ENCODE peak calls at places on chromosomes 11 and 22, in nine cellular contexts. P, J, H, I, O, C, K, E and M are unnamed samples.

GRCh38 chr11:77406396-77406795 is 67.5 kb downstream of the PAK1 start:
- DNase-seq in O (no peak), H (no peak), C (peak; percentile 86), I (no peak), K (no peak), P (peak; percentile 33), E (no peak), J (no peak), M (no peak)

GRCh38 chr22:47837703-47838102 is 1075.3 kb downstream of the TBC1D22A start:
- DNase-seq in O (peak; percentile 41), I (peak; percentile 13), P (no peak), H (peak; percentile 38), K (peak; percentile 54), C (peak; percentile 13), J (peak; percentile 12), E (no peak), M (no peak)

GRCh38 chr22:47015589-47016178 is 253.2 kb downstream of the TBC1D22A start:
- DNase-seq in H (no peak), J (no peak), K (no peak), O (no peak), E (no peak), I (no peak), P (no peak), C (no peak), M (peak; percentile 35)

GRCh38 chr11:1367721-1368120 is 22.0 kb upstream of the BRSK2 start:
- DNase-seq in O (no peak), P (no peak), E (no peak), C (no peak), J (no peak), I (no peak), K (no peak), H (no peak), M (no peak)

GRCh38 chr11:43937434-43938411 is 4.7 kb upstream of the C11orf96 start:
- DNase-seq in J (peak; percentile 70), P (no peak), H (no peak), E (no peak), K (peak; percentile 80), C (no peak), I (no peak), O (peak; percentile 72), M (no peak)

GRCh38 chr11:127451852-127452251 is 451.3 kb upstream of the KIRREL3 start:
- DNase-seq in O (no peak), K (no peak), C (no peak), I (no peak), J (no peak), E (peak; percentile 68), P (no peak), H (no peak), M (no peak)

GRCh38 chr11:34915136-34916013 is 804 bp downstream of the APIP start:
- DNase-seq in O (peak; percentile 64), E (no peak), J (peak; percentile 51), H (peak; percentile 65), I (no peak), P (peak; percentile 40), C (peak; percentile 62), K (no peak), M (no peak)

GRCh38 chr11:134667505-134667904 is 255.5 kb upstream of the B3GAT1 start:
- DNase-seq in E (no peak), J (no peak), P (no peak), C (no peak), I (no peak), K (no peak), H (no peak), O (no peak), M (no peak)

GRCh38 chr11:102575016-102575415 is 44.5 kb upstream of the MMP7 start:
- DNase-seq in J (no peak), C (no peak), I (no peak), E (no peak), H (no peak), K (no peak), P (no peak), O (no peak), M (no peak)

GRCh38 chr11:130102457-130103249 is 33.0 kb downstream of the APLP2 start:
- DNase-seq in H (no peak), E (no peak), C (no peak), O (no peak), J (peak; percentile 11), P (no peak), K (no peak), I (no peak), M (no peak)

GRCh38 chr11:115290479-115291390 is 213.5 kb downstream of the CADM1 start:
- DNase-seq in E (no peak), K (no peak), H (no peak), C (no peak), O (no peak), I (no peak), P (peak; percentile 79), J (no peak), M (no peak)

GRCh38 chr11:38274031-38274430 is 1676.0 kb upstream of the RAG2 start:
- DNase-seq in J (no peak), C (no peak), O (no peak), P (no peak), K (no peak), H (no peak), I (no peak), E (no peak), M (no peak)

GRCh38 chr22:46031965-46032851 is 55.2 kb upstream of the WNT7B start:
- DNase-seq in C (no peak), E (no peak), H (no peak), O (no peak), I (no peak), K (no peak), J (no peak), P (no peak), M (no peak)

GRCh38 chr22:28795932-28796856 is 4.2 kb downstream of the XBP1 start:
- DNase-seq in C (no peak), P (no peak), I (no peak), J (no peak), E (no peak), H (no peak), K (no peak), O (no peak), M (no peak)